ENCODE peak calls at places on chromosomes 7 and 10, in four cellular contexts. I, T, Y and P are unnamed samples.
A peak's percentile ranks its signal among the peaks of the same experiment; 100 is the strongest.

GRCh38 chr10:32923849-32924248 is 34.2 kb downstream of the ITGB1 start:
- DNase-seq in T (no peak), I (no peak), Y (no peak), P (no peak)

GRCh38 chr7:132837529-132837928 is 244.4 kb downstream of the CHCHD3 start:
- DNase-seq in Y (no peak), I (no peak), T (no peak), P (no peak)

GRCh38 chr10:100007239-100008141 is 2.3 kb downstream of the DNMBP start:
- DNase-seq in Y (no peak), T (no peak), I (no peak), P (no peak)

GRCh38 chr7:77393261-77393660 is 22.9 kb downstream of the GSAP start:
- DNase-seq in I (no peak), T (peak; percentile 96), Y (peak; percentile 70), P (no peak)

GRCh38 chr7:24889611-24890010 is 90.4 kb downstream of the OSBPL3 start:
- DNase-seq in Y (no peak), T (no peak), I (no peak), P (no peak)

GRCh38 chr10:119403927-119404326 is 138.6 kb downstream of the RGS10 start:
- DNase-seq in T (no peak), I (no peak), Y (no peak), P (no peak)

GRCh38 chr7:104552102-104552501 is 223.7 kb downstream of the LHFPL3 start:
- DNase-seq in T (peak; percentile 51), Y (peak; percentile 19), I (peak; percentile 29), P (peak; percentile 28)

GRCh38 chr7:149831730-149832219 is 6.4 kb upstream of the ZNF862 start:
- DNase-seq in Y (no peak), T (no peak), I (no peak), P (no peak)

GRCh38 chr7:19413444-19413965 is 268.3 kb upstream of the FERD3L start:
- DNase-seq in I (no peak), Y (no peak), T (no peak), P (no peak)

GRCh38 chr10:30594077-30594476 is 35.5 kb downstream of the LYZL2 start:
- DNase-seq in Y (no peak), I (no peak), T (no peak), P (no peak)

GRCh38 chr7:90320801-90321494 is at the start of gene FAM237B:
- DNase-seq in Y (no peak), I (no peak), T (no peak), P (peak; percentile 55)

GRCh38 chr7:99359465-99360154 is 14.9 kb upstream of the ARPC1B start:
- DNase-seq in T (no peak), I (no peak), Y (no peak), P (no peak)

GRCh38 chr7:39453743-39454355 is 112.4 kb upstream of the YAE1 start:
- DNase-seq in Y (peak; percentile 48), T (peak; percentile 65), I (no peak), P (peak; percentile 63)

GRCh38 chr7:6438427-6438826 is 9.3 kb downstream of the DAGLB start:
- DNase-seq in T (no peak), I (no peak), Y (no peak), P (no peak)

GRCh38 chr10:21273400-21273968 is 252.0 kb downstream of the SKIDA1 start:
- DNase-seq in Y (no peak), I (no peak), T (peak; percentile 38), P (no peak)

GRCh38 chr10:1011696-1012095 is 14.0 kb downstream of the IDI2 start:
- DNase-seq in I (no peak), T (no peak), Y (no peak), P (no peak)

GRCh38 chr7:5094641-5095040 is 49.0 kb downstream of the RBAK start:
- DNase-seq in T (no peak), I (no peak), Y (no peak), P (no peak)

GRCh38 chr10:86936661-86937501 is 20.5 kb downstream of the MMRN2 start:
- DNase-seq in T (no peak), I (no peak), Y (no peak), P (no peak)

GRCh38 chr10:70508912-70509366 is 30.4 kb downstream of the PALD1 start:
- DNase-seq in Y (no peak), I (no peak), T (no peak), P (no peak)

GRCh38 chr7:101814996-101815825 is 2.2 kb upstream of the CUX1 start:
- DNase-seq in I (no peak), T (peak; percentile 52), Y (peak; percentile 79), P (peak; percentile 75)

GRCh38 chr7:47153076-47153475 is 428.8 kb downstream of the TNS3 start:
- DNase-seq in T (peak; percentile 70), Y (no peak), I (no peak), P (no peak)

GRCh38 chr10:75640381-75640780 is 209.0 kb downstream of the LRMDA start:
- DNase-seq in Y (no peak), T (no peak), I (no peak), P (no peak)

GRCh38 chr7:37942934-37943610 is 22.6 kb downstream of the EPDR1 start:
- DNase-seq in T (no peak), Y (peak; percentile 26), I (no peak), P (no peak)

GRCh38 chr10:61628875-61629513 is 33.7 kb upstream of the CABCOCO1 start:
- DNase-seq in T (peak; percentile 100), Y (no peak), I (peak; percentile 18), P (no peak)

GRCh38 chr10:88245974-88246511 is 337.1 kb downstream of the RNLS start:
- DNase-seq in I (no peak), Y (no peak), T (no peak), P (peak; percentile 43)

GRCh38 chr7:41967156-41967555 is 264.3 kb upstream of the INHBA start:
- DNase-seq in Y (no peak), T (peak; percentile 69), I (no peak), P (no peak)

GRCh38 chr10:6044651-6045599 is 17.2 kb downstream of the IL2RA start:
- DNase-seq in Y (peak; percentile 54), T (no peak), I (no peak), P (no peak)

GRCh38 chr10:132404169-132404880 is 7.3 kb downstream of the PWWP2B start:
- DNase-seq in Y (no peak), T (no peak), I (no peak), P (no peak)

GRCh38 chr7:132939495-132939894 is 142.4 kb downstream of the CHCHD3 start:
- DNase-seq in T (peak; percentile 5), Y (no peak), I (no peak), P (no peak)

GRCh38 chr10:51895209-51895608 is 195.8 kb upstream of the CSTF2T start:
- DNase-seq in T (no peak), Y (no peak), I (no peak), P (no peak)

GRCh38 chr10:131769691-131770090 is 131.1 kb upstream of the PPP2R2D start:
- DNase-seq in I (no peak), Y (no peak), T (no peak), P (no peak)

GRCh38 chr10:113199459-113199858 is 249.4 kb downstream of the TCF7L2 start:
- DNase-seq in Y (no peak), T (peak; percentile 41), I (no peak), P (no peak)

GRCh38 chr7:151400626-151401315 is 9.1 kb downstream of the WDR86 start:
- DNase-seq in I (no peak), Y (peak; percentile 56), T (no peak), P (no peak)